ENCODE peak calls at places on chromosomes 12 and 14, in eight cellular contexts. F is epithelial cell of esophagus; Z is SJSA1; P is AG10803; C is CD4-positive, alpha-beta memory T cell; O is upper lobe of right lung; X is IMR-90; E is A549. T is an unnamed sample.

GRCh38 chr12:27434673-27435565 is 11.6 kb upstream of the SMCO2 start:
- DNase-seq in O (no peak), P (no peak), Z (peak), F (no peak), C (peak), E (no peak), X (no peak), T (no peak)

GRCh38 chr14:98578204-98578603 is 693.8 kb downstream of the BCL11B start:
- DNase-seq in P (peak), C (no peak), Z (peak), X (no peak), E (peak), F (peak), O (no peak), T (peak)

GRCh38 chr14:31930493-31931225 is 146.4 kb upstream of the ARHGAP5 start:
- DNase-seq in Z (peak), C (no peak), P (peak), X (peak), F (peak), O (no peak), E (peak), T (no peak)

GRCh38 chr14:32896979-32897723 is 41.5 kb upstream of the NPAS3 start:
- DNase-seq in O (no peak), E (no peak), C (no peak), Z (peak), P (peak), X (peak), F (no peak), T (no peak)

GRCh38 chr12:72272731-72273498 is 745 bp downstream of the TRHDE start:
- DNase-seq in C (no peak), O (peak), X (peak), Z (peak), F (no peak), E (no peak), P (no peak), T (no peak)

GRCh38 chr12:62522984-62523383 is 56.4 kb downstream of the MON2 start:
- DNase-seq in C (no peak), Z (no peak), F (peak), P (peak), E (peak), X (peak), O (no peak), T (no peak)

GRCh38 chr12:3022961-3023360 is 54.2 kb upstream of the TSPAN9 start:
- DNase-seq in X (no peak), O (no peak), P (no peak), Z (no peak), C (no peak), F (no peak), E (no peak), T (no peak)

GRCh38 chr12:70555081-70555480 is 82.1 kb downstream of the PTPRB start:
- DNase-seq in Z (no peak), O (no peak), P (no peak), C (no peak), F (no peak), X (no peak), E (no peak), T (no peak)

GRCh38 chr14:102966256-102966655 is 43.8 kb downstream of the AMN start:
- DNase-seq in P (no peak), E (no peak), O (no peak), C (no peak), F (no peak), X (no peak), Z (no peak), T (no peak)

GRCh38 chr12:86712425-86712843 is 456.2 kb upstream of the MGAT4C start:
- DNase-seq in F (peak), X (peak), E (peak), P (peak), Z (peak), C (no peak), O (no peak), T (peak)

GRCh38 chr14:63562414-63562813 is 19.2 kb upstream of the PPP2R5E start:
- DNase-seq in Z (no peak), X (no peak), P (no peak), C (no peak), E (no peak), F (no peak), O (no peak), T (no peak)

GRCh38 chr14:66295386-66295785 is 190.8 kb upstream of the CCDC196 start:
- DNase-seq in O (no peak), X (no peak), F (no peak), Z (no peak), P (no peak), C (no peak), E (no peak), T (no peak)

GRCh38 chr12:113788020-113788856 is 177.9 kb downstream of the RBM19 start:
- DNase-seq in F (peak), C (no peak), P (peak), X (peak), Z (peak), E (no peak), O (no peak), T (peak)

GRCh38 chr14:93430319-93430801 is 379 bp upstream of the UNC79 start:
- DNase-seq in F (peak), X (no peak), Z (no peak), C (no peak), O (no peak), P (no peak), E (no peak), T (no peak)

GRCh38 chr14:105739331-105740102 is 213.1 kb downstream of the TMEM121 start:
- DNase-seq in F (no peak), X (no peak), E (no peak), Z (no peak), P (no peak), O (no peak), C (no peak), T (no peak)

GRCh38 chr12:124045671-124046070 is 72.7 kb downstream of the ZNF664 start:
- DNase-seq in Z (no peak), F (no peak), E (no peak), P (no peak), O (no peak), X (no peak), C (no peak), T (no peak)

GRCh38 chr12:94805749-94806148 is 155.4 kb upstream of the TMCC3 start:
- DNase-seq in Z (peak), E (no peak), C (no peak), F (peak), O (no peak), X (peak), P (peak), T (peak)

GRCh38 chr14:64500088-64500487 is 3.5 kb downstream of the ZBTB25 start:
- DNase-seq in C (no peak), X (no peak), E (no peak), Z (no peak), F (no peak), P (peak), O (no peak), T (no peak)

GRCh38 chr12:130987151-130987931 is 33.6 kb downstream of the ADGRD1 start:
- DNase-seq in O (peak), F (no peak), X (no peak), Z (no peak), C (no peak), P (no peak), E (no peak), T (no peak)

GRCh38 chr12:108457006-108457733 is 57.9 kb upstream of the FICD start:
- DNase-seq in Z (no peak), X (peak), P (peak), O (no peak), C (peak), F (peak), E (peak), T (peak)

GRCh38 chr14:103730490-103731035 is 15.0 kb downstream of the ZFYVE21 start:
- DNase-seq in P (no peak), C (no peak), Z (no peak), E (no peak), F (no peak), X (no peak), O (no peak), T (no peak)

GRCh38 chr14:72736791-72737559 is 156.9 kb downstream of the DPF3 start:
- DNase-seq in P (peak), F (no peak), E (no peak), Z (no peak), X (no peak), C (no peak), O (no peak), T (no peak)

GRCh38 chr14:98477935-98478334 is 794.1 kb downstream of the BCL11B start:
- DNase-seq in X (no peak), C (no peak), E (no peak), Z (no peak), O (no peak), F (no peak), P (peak), T (no peak)

GRCh38 chr14:22871962-22872832 is 657 bp downstream of the LRP10 start:
- DNase-seq in C (peak), E (peak), P (peak), O (peak), Z (peak), F (peak), X (peak), T (no peak)

GRCh38 chr12:68317047-68317667 is 15.0 kb downstream of the MDM1 start:
- DNase-seq in X (peak), P (peak), C (peak), F (peak), Z (no peak), O (no peak), E (peak), T (no peak)

GRCh38 chr14:24145700-24146621 is at the start of gene PSME2:
- DNase-seq in E (no peak), F (no peak), O (no peak), X (peak), Z (peak), P (peak), C (no peak), T (no peak)

GRCh38 chr12:131120831-131121271 is 167.1 kb downstream of the ADGRD1 start:
- DNase-seq in C (no peak), F (no peak), Z (no peak), E (no peak), X (no peak), P (no peak), O (no peak), T (no peak)

GRCh38 chr12:114687802-114688201 is 3.8 kb upstream of the TBX3 start:
- DNase-seq in Z (no peak), X (no peak), F (no peak), O (no peak), C (no peak), E (no peak), P (no peak), T (no peak)

GRCh38 chr12:3933074-3933818 is 60.0 kb upstream of the PARP11 start:
- DNase-seq in F (no peak), P (no peak), O (no peak), C (no peak), Z (no peak), E (no peak), X (no peak), T (no peak)

GRCh38 chr14:23071975-23072539 is 14.7 kb upstream of the CDH24 start:
- DNase-seq in C (no peak), X (no peak), P (no peak), O (no peak), F (peak), E (no peak), Z (no peak), T (no peak)

GRCh38 chr12:83473408-83474095 is 786.8 kb downstream of the TMTC2 start:
- DNase-seq in F (no peak), O (no peak), P (peak), X (no peak), Z (peak), C (no peak), E (no peak), T (no peak)

GRCh38 chr12:71186571-71187288 is 28.9 kb upstream of the TSPAN8 start:
- DNase-seq in F (no peak), C (no peak), E (no peak), X (no peak), P (no peak), O (no peak), Z (no peak), T (no peak)

GRCh38 chr14:97361181-97361580 is 564.0 kb downstream of the VRK1 start:
- DNase-seq in X (no peak), C (no peak), F (no peak), Z (no peak), E (no peak), O (no peak), P (no peak), T (no peak)

GRCh38 chr14:92511472-92512247 is 1.9 kb upstream of the RIN3 start:
- DNase-seq in X (peak), O (no peak), Z (peak), C (no peak), E (peak), F (peak), P (peak), T (peak)

GRCh38 chr14:100430571-100430970 is 107.4 kb downstream of the SLC25A47 start:
- DNase-seq in O (no peak), X (no peak), P (no peak), F (no peak), Z (no peak), E (no peak), C (no peak), T (no peak)

GRCh38 chr14:77910506-77910905 is 110.6 kb downstream of the ADCK1 start:
- DNase-seq in E (no peak), F (no peak), P (no peak), Z (no peak), C (no peak), O (no peak), X (no peak), T (no peak)

GRCh38 chr14:62162998-62163589 is 400.9 kb downstream of the SNAPC1 start:
- DNase-seq in E (peak), C (peak), O (no peak), Z (peak), P (peak), F (peak), X (peak), T (no peak)

GRCh38 chr12:94305293-94305957 is 154.2 kb downstream of the CEP83 start:
- DNase-seq in C (no peak), Z (peak), X (peak), F (no peak), E (no peak), P (peak), O (no peak), T (no peak)

GRCh38 chr12:47075192-47076084 is 4.0 kb upstream of the PCED1B start:
- DNase-seq in F (no peak), Z (no peak), O (no peak), C (no peak), P (no peak), X (no peak), E (peak), T (no peak)

GRCh38 chr14:69682607-69683263 is 71.3 kb downstream of the SUSD6 start:
- DNase-seq in O (no peak), C (peak), F (peak), X (no peak), E (no peak), P (peak), Z (no peak), T (no peak)

GRCh38 chr14:69685217-69685616 is 73.8 kb downstream of the SUSD6 start:
- DNase-seq in P (no peak), O (no peak), F (peak), X (peak), E (no peak), Z (no peak), C (peak), T (no peak)

GRCh38 chr14:69683971-69684370 is 72.6 kb downstream of the SUSD6 start:
- DNase-seq in Z (no peak), F (no peak), E (no peak), C (no peak), X (no peak), O (no peak), P (no peak), T (no peak)

GRCh38 chr14:69685716-69686115 is 74.3 kb downstream of the SUSD6 start:
- DNase-seq in E (no peak), P (peak), Z (no peak), C (no peak), X (peak), O (peak), F (peak), T (peak)

GRCh38 chr14:69684461-69685183 is 73.2 kb downstream of the SUSD6 start:
- DNase-seq in C (no peak), F (peak), O (peak), P (no peak), Z (no peak), X (no peak), E (no peak), T (no peak)
- H3K4me3 ChIP-seq in C (no peak), F (no peak), O (no peak), P (no peak), Z (no peak), X (no peak), E (no peak), T (no peak)

GRCh38 chr14:55128386-55129085 is 516 bp upstream of the LGALS3 start:
- DNase-seq in O (no peak), Z (no peak), C (no peak), X (no peak), E (no peak), P (no peak), F (no peak), T (no peak)

GRCh38 chr14:55129428-55130193 is 559 bp downstream of the LGALS3 start:
- DNase-seq in O (peak), P (peak), C (peak), E (peak), F (peak), Z (peak), X (peak), T (no peak)

GRCh38 chr14:55129086-55129427 is at the start of gene LGALS3:
- DNase-seq in C (peak), Z (peak), O (peak), E (peak), P (peak), F (peak), X (peak), T (no peak)

GRCh38 chr14:55131782-55132181 is 2.7 kb downstream of the LGALS3 start:
- DNase-seq in P (peak), C (no peak), F (no peak), Z (no peak), E (peak), X (peak), O (no peak), T (no peak)

GRCh38 chr14:55130194-55130550 is 1.1 kb downstream of the LGALS3 start:
- DNase-seq in O (no peak), Z (peak), C (no peak), X (peak), P (peak), E (peak), F (peak), T (no peak)
- H3K4me3 ChIP-seq in O (peak), Z (peak), C (peak), X (peak), P (peak), E (peak), F (peak), T (peak)

GRCh38 chr14:54672688-54673087 is 105.8 kb downstream of the SAMD4A start:
- DNase-seq in X (no peak), F (no peak), E (no peak), Z (no peak), P (no peak), C (no peak), O (no peak), T (no peak)

GRCh38 chr14:54667764-54668163 is 100.8 kb downstream of the SAMD4A start:
- DNase-seq in P (no peak), F (no peak), E (no peak), C (no peak), X (no peak), Z (no peak), O (no peak), T (no peak)

GRCh38 chr14:54671537-54671936 is 104.6 kb downstream of the SAMD4A start:
- DNase-seq in C (no peak), X (no peak), E (no peak), O (no peak), Z (no peak), F (no peak), P (no peak), T (no peak)

GRCh38 chr14:54672181-54672580 is 105.3 kb downstream of the SAMD4A start:
- DNase-seq in F (no peak), X (no peak), Z (no peak), C (no peak), P (no peak), O (no peak), E (no peak), T (no peak)

GRCh38 chr14:54669759-54670630 is 103.1 kb downstream of the SAMD4A start:
- DNase-seq in P (peak), X (peak), O (no peak), E (no peak), Z (no peak), F (peak), C (peak), T (peak)
- H3K4me3 ChIP-seq in P (no peak), X (no peak), O (no peak), E (no peak), Z (no peak), F (no peak), C (no peak), T (peak)

DNA sequence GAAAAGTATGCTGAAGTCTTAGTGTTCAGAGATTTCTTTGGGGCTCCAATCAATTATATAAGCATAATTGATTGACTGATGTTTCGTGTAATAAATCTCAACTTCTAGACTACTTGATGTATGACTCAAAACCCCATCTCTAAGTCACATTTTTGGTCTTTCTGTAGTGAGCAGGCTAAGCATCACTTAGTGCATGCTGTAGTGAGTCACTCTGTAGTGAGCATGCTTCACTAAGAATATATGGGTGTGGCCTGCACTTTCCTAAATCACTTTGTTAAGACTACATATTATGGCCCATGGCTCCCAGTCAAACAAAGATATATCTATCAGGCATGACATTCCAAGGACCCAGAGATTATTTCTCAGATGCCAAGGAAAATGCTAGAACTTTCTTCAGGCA is 909.5 kb upstream of the LRFN5 start:
- DNase-seq in F (peak), X (no peak), O (no peak), Z (no peak), C (no peak), E (no peak), P (no peak), T (no peak)
- H3K4me3 ChIP-seq in F (no peak), X (no peak), O (no peak), Z (no peak), C (no peak), E (no peak), P (no peak), T (no peak)

GRCh38 chr12:58421990-58422389 is 480.6 kb downstream of the ATP23 start:
- DNase-seq in C (no peak), X (no peak), Z (no peak), E (no peak), F (no peak), P (no peak), O (no peak), T (no peak)

GRCh38 chr12:58420496-58420895 is 479.1 kb downstream of the ATP23 start:
- DNase-seq in F (peak), X (no peak), O (no peak), P (peak), Z (no peak), E (no peak), C (no peak), T (no peak)

GRCh38 chr12:58424735-58425379 is 483.5 kb downstream of the ATP23 start:
- DNase-seq in O (no peak), Z (no peak), E (no peak), C (no peak), X (no peak), F (no peak), P (peak), T (no peak)

GRCh38 chr12:58419905-58420304 is 478.5 kb downstream of the ATP23 start:
- DNase-seq in P (peak), Z (no peak), C (no peak), E (no peak), O (no peak), X (peak), F (peak), T (no peak)

GRCh38 chr12:58425481-58426392 is 484.4 kb downstream of the ATP23 start:
- DNase-seq in C (peak), O (no peak), P (peak), Z (peak), E (peak), F (peak), X (peak), T (peak)
- H3K4me3 ChIP-seq in C (no peak), O (no peak), P (no peak), Z (peak), E (no peak), F (peak), X (peak), T (peak)

DNA sequence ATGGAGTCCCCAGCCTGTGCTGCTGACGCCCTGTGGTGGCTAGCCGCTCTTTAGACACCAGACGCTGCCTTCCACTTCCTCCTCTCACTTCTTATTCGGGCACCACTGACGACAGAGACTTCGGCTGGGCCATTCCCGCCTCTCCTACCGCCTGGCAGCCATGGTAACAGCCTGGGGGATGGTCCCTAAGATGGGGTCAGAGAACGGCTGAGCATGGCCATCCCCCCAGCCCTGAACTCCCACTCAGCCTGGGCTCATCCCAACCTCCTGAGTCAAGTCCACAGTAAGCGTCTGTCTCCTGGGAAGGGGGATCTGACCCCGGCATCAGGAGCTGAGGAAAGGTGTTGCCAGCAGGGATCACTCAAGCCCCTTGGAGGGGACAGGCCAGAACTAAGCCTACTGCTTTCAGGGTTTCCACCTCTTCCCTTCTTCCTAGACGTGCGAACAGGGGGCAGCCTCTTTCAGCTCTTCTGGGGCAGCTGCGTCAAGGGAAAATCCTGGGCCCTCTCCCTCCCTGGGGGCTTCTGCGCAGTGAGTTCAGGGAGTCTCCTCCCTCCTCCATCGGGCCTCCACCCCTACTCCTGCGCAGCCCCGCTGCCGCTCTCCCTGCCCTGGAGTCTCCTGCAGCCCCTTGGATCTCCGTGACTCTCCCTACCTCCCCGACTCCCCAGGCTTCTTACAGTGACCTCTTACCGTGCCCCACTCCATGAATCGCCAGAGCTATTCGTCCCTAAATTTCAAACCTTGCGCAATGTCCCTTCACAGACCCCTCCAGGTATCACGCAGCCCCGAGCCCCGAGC is 643 bp upstream of the TAMALIN start:
- DNase-seq in P (no peak), F (no peak), E (no peak), Z (no peak), C (peak), O (peak), X (no peak), T (no peak)
- H3K4me3 ChIP-seq in P (peak), F (no peak), E (peak), Z (peak), C (no peak), O (peak), X (peak), T (peak)

T was measured in skeletal muscle cell.